ENCODE peak calls at places on chromosomes 12 and 14, in four cellular contexts. G, A, S and J are unnamed samples.

GRCh38 chr14:78835052-78835451 is 664.9 kb downstream of the NRXN3 start:
- DNase-seq in G (no peak), S (no peak), A (no peak), J (no peak)

GRCh38 chr12:85225501-85225900 is 54.5 kb upstream of the ALX1 start:
- DNase-seq in S (no peak), A (no peak), G (no peak), J (no peak)

GRCh38 chr12:3253682-3254275 is 176.6 kb downstream of the TSPAN9 start:
- DNase-seq in S (no peak), G (no peak), A (no peak), J (no peak)

GRCh38 chr12:6936378-6936638 is 7.3 kb upstream of the RNU7-1 start:
- DNase-seq in G (no peak), A (no peak), S (no peak), J (no peak)

GRCh38 chr14:22088614-22089359 is 415.2 kb upstream of the OR4E1 start:
- DNase-seq in S (no peak), G (no peak), A (no peak), J (no peak)

GRCh38 chr12:29212682-29213397 is 63.8 kb downstream of the FAR2 start:
- DNase-seq in A (no peak), S (no peak), G (no peak), J (no peak)

GRCh38 chr14:26598081-26598671 is 343 bp upstream of the NOVA1 start:
- DNase-seq in G (peak; percentile 93), S (peak; percentile 65), A (peak; percentile 13), J (no peak)

GRCh38 chr14:89921896-89922548 is 32.5 kb downstream of the EFCAB11 start:
- DNase-seq in S (peak; percentile 72), G (no peak), A (no peak), J (no peak)

GRCh38 chr14:43894534-43894933 is 612.5 kb downstream of the FSCB start:
- DNase-seq in S (no peak), A (no peak), G (no peak), J (no peak)

GRCh38 chr12:106681210-106681609 is 93.3 kb upstream of the RIC8B start:
- DNase-seq in S (no peak), A (no peak), G (no peak), J (no peak)

GRCh38 chr14:38866461-38866860 is 236.6 kb downstream of the SEC23A start:
- DNase-seq in A (no peak), S (no peak), G (no peak), J (no peak)

GRCh38 chr12:71475280-71475679 is 35.7 kb downstream of the LGR5 start:
- DNase-seq in A (no peak), G (no peak), S (no peak), J (no peak)

GRCh38 chr14:75383721-75384120 is 44.1 kb upstream of the JDP2 start:
- DNase-seq in S (no peak), A (no peak), G (no peak), J (no peak)

GRCh38 chr14:38042356-38042755 is 165.3 kb upstream of the SSTR1 start:
- DNase-seq in S (peak; percentile 36), A (no peak), G (no peak), J (no peak)